ENCODE peak calls at places on chromosome 11, in four cellular contexts. B is lower lobe of right lung; K is activated CD4-positive, alpha-beta T cell treated with anti-CD3 and anti-CD28 coated beads, Interleukin-2, amount 10 ng/mL, durations not matched to agents 7 days and 5 days; N is adrenal gland. I is an unnamed sample.
A peak's percentile ranks its signal among the peaks of the same experiment; 100 is the strongest.

GRCh38 chr11:127274328-127274676 is 273.7 kb upstream of the KIRREL3 start:
- DNase-seq in B (no peak), K (no peak), N (no peak), I (no peak)

GRCh38 chr11:36328956-36329673 is 33.0 kb downstream of the PRR5L start:
- DNase-seq in K (no peak), N (no peak), B (no peak), I (no peak)

GRCh38 chr11:66749091-66749490 is 20.1 kb upstream of the SPTBN2 start:
- DNase-seq in K (no peak), N (no peak), B (no peak), I (no peak)

GRCh38 chr11:3169235-3169951 is 4.3 kb upstream of the OSBPL5 start:
- DNase-seq in K (no peak), B (peak; percentile 55), N (no peak), I (peak; percentile 55)

GRCh38 chr11:71373791-71374454 is 74.3 kb downstream of the DHCR7 start:
- DNase-seq in N (no peak), B (no peak), K (no peak), I (no peak)

GRCh38 chr11:131637469-131638175 is 267.2 kb downstream of the NTM start:
- DNase-seq in K (no peak), N (no peak), B (no peak), I (no peak)

GRCh38 chr11:17063171-17064002 is 14.1 kb downstream of the RPS13 start:
- DNase-seq in B (peak; percentile 78), N (peak; percentile 54), K (peak; percentile 41), I (peak; percentile 64)

GRCh38 chr11:118338637-118339061 is 3.9 kb downstream of the CD3D start:
- DNase-seq in K (peak; percentile 95), B (no peak), N (no peak), I (no peak)

GRCh38 chr11:14668733-14669301 is 25.2 kb downstream of the PDE3B start:
- DNase-seq in B (no peak), K (no peak), N (no peak), I (no peak)

GRCh38 chr11:10628506-10629236 is 60.2 kb upstream of the LYVE1 start:
- DNase-seq in N (peak; percentile 18), K (no peak), B (no peak), I (no peak)

GRCh38 chr11:76119779-76120178 is 86.5 kb downstream of the WNT11 start:
- DNase-seq in B (no peak), K (no peak), N (no peak), I (no peak)

GRCh38 chr11:19345519-19345847 is 104.7 kb upstream of the E2F8 start:
- DNase-seq in N (no peak), K (no peak), B (no peak), I (no peak)

GRCh38 chr11:74090701-74091100 is 80.1 kb downstream of the C2CD3 start:
- DNase-seq in B (no peak), K (no peak), N (no peak), I (no peak)

GRCh38 chr11:312092-312816 is 1.6 kb upstream of the IFITM1 start:
- DNase-seq in B (no peak), N (no peak), K (peak; percentile 59), I (no peak)

GRCh38 chr11:48141475-48142100 is 75.0 kb upstream of the OR4B1 start:
- DNase-seq in B (no peak), K (no peak), N (peak; percentile 18), I (peak; percentile 24)

GRCh38 chr11:28140689-28141455 is 32.7 kb downstream of the METTL15 start:
- DNase-seq in K (no peak), B (no peak), N (no peak), I (no peak)

GRCh38 chr11:12599408-12600143 is 74.6 kb upstream of the TEAD1 start:
- DNase-seq in B (peak; percentile 91), K (peak; percentile 45), N (peak; percentile 56), I (peak; percentile 33)

GRCh38 chr11:78595431-78596130 is 20.9 kb upstream of the NARS2 start:
- DNase-seq in N (no peak), B (no peak), K (no peak), I (no peak)

GRCh38 chr11:62024975-62025374 is 57.5 kb upstream of the FTH1 start:
- DNase-seq in K (no peak), B (no peak), N (no peak), I (no peak)